ENCODE peak calls at places on chromosome 21, in seven cellular contexts. One of them, this sample, is unnamed.

GRCh38 chr21:36717901-36718465 is 19.1 kb downstream of the SIM2 start:
- DNase-seq in C1 segment of cervical spinal cord: no peak
- DNase-seq in KBM-7: no peak
- DNase-seq in naive thymus-derived CD8-positive, alpha-beta T cell: peak
- DNase-seq in non-pigmented ciliary epithelial cell: no peak
- DNase-seq in A172: no peak
- DNase-seq in anterior cingulate cortex: no peak
- DNase-seq in this sample: no peak

GRCh38 chr21:22343721-22344120 is 1345.5 kb downstream of the NCAM2 start:
- DNase-seq in A172: no peak
- DNase-seq in anterior cingulate cortex: no peak
- DNase-seq in naive thymus-derived CD8-positive, alpha-beta T cell: no peak
- DNase-seq in KBM-7: no peak
- DNase-seq in non-pigmented ciliary epithelial cell: no peak
- DNase-seq in C1 segment of cervical spinal cord: no peak
- DNase-seq in this sample: no peak

GRCh38 chr21:46061950-46062349 is 36.0 kb upstream of the COL6A2 start:
- DNase-seq in naive thymus-derived CD8-positive, alpha-beta T cell: no peak
- DNase-seq in KBM-7: no peak
- DNase-seq in anterior cingulate cortex: no peak
- DNase-seq in non-pigmented ciliary epithelial cell: no peak
- DNase-seq in A172: no peak
- DNase-seq in C1 segment of cervical spinal cord: no peak
- DNase-seq in this sample: no peak

GRCh38 chr21:41369105-41369914 is 7.5 kb downstream of the MX2 start:
- DNase-seq in A172: no peak
- DNase-seq in anterior cingulate cortex: no peak
- DNase-seq in C1 segment of cervical spinal cord: no peak
- DNase-seq in non-pigmented ciliary epithelial cell: no peak
- DNase-seq in naive thymus-derived CD8-positive, alpha-beta T cell: peak
- DNase-seq in KBM-7: peak
- DNase-seq in this sample: no peak

GRCh38 chr21:35204850-35205564 is 155.9 kb upstream of the RUNX1 start:
- DNase-seq in non-pigmented ciliary epithelial cell: no peak
- DNase-seq in anterior cingulate cortex: no peak
- DNase-seq in KBM-7: peak
- DNase-seq in A172: peak
- DNase-seq in naive thymus-derived CD8-positive, alpha-beta T cell: no peak
- DNase-seq in C1 segment of cervical spinal cord: peak
- DNase-seq in this sample: no peak

GRCh38 chr21:37670883-37671282 is 245.4 kb downstream of the KCNJ6 start:
- DNase-seq in non-pigmented ciliary epithelial cell: peak
- DNase-seq in anterior cingulate cortex: no peak
- DNase-seq in naive thymus-derived CD8-positive, alpha-beta T cell: no peak
- DNase-seq in C1 segment of cervical spinal cord: no peak
- DNase-seq in KBM-7: no peak
- DNase-seq in A172: peak
- DNase-seq in this sample: peak

GRCh38 chr21:45317401-45318145 is 29.9 kb upstream of the POFUT2 start:
- DNase-seq in non-pigmented ciliary epithelial cell: no peak
- DNase-seq in A172: peak
- DNase-seq in naive thymus-derived CD8-positive, alpha-beta T cell: peak
- DNase-seq in KBM-7: no peak
- DNase-seq in C1 segment of cervical spinal cord: peak
- DNase-seq in anterior cingulate cortex: no peak
- DNase-seq in this sample: no peak

GRCh38 chr21:44854391-44854663 is 19.2 kb downstream of the PTTG1IP start:
- DNase-seq in KBM-7: no peak
- DNase-seq in A172: no peak
- DNase-seq in C1 segment of cervical spinal cord: no peak
- DNase-seq in anterior cingulate cortex: no peak
- DNase-seq in naive thymus-derived CD8-positive, alpha-beta T cell: no peak
- DNase-seq in non-pigmented ciliary epithelial cell: no peak
- DNase-seq in this sample: no peak

GRCh38 chr21:38712076-38712475 is 93.7 kb upstream of the ETS2 start:
- DNase-seq in naive thymus-derived CD8-positive, alpha-beta T cell: no peak
- DNase-seq in C1 segment of cervical spinal cord: no peak
- DNase-seq in KBM-7: peak
- DNase-seq in non-pigmented ciliary epithelial cell: no peak
- DNase-seq in A172: peak
- DNase-seq in anterior cingulate cortex: no peak
- DNase-seq in this sample: no peak

GRCh38 chr21:27225142-27225541 is 258.3 kb upstream of the ADAMTS5 start:
- DNase-seq in non-pigmented ciliary epithelial cell: no peak
- DNase-seq in naive thymus-derived CD8-positive, alpha-beta T cell: no peak
- DNase-seq in A172: no peak
- DNase-seq in KBM-7: no peak
- DNase-seq in anterior cingulate cortex: no peak
- DNase-seq in C1 segment of cervical spinal cord: no peak
- DNase-seq in this sample: no peak

GRCh38 chr21:21096956-21097355 is 98.7 kb downstream of the NCAM2 start:
- DNase-seq in C1 segment of cervical spinal cord: no peak
- DNase-seq in KBM-7: no peak
- DNase-seq in A172: no peak
- DNase-seq in non-pigmented ciliary epithelial cell: no peak
- DNase-seq in naive thymus-derived CD8-positive, alpha-beta T cell: no peak
- DNase-seq in anterior cingulate cortex: no peak
- DNase-seq in this sample: no peak

GRCh38 chr21:39885119-39885848 is 18.0 kb downstream of the PCP4 start:
- DNase-seq in KBM-7: no peak
- DNase-seq in non-pigmented ciliary epithelial cell: no peak
- DNase-seq in anterior cingulate cortex: no peak
- DNase-seq in naive thymus-derived CD8-positive, alpha-beta T cell: no peak
- DNase-seq in C1 segment of cervical spinal cord: peak
- DNase-seq in A172: no peak
- DNase-seq in this sample: no peak

GRCh38 chr21:35163381-35163780 is 114.3 kb upstream of the RUNX1 start:
- DNase-seq in A172: no peak
- DNase-seq in naive thymus-derived CD8-positive, alpha-beta T cell: no peak
- DNase-seq in non-pigmented ciliary epithelial cell: no peak
- DNase-seq in anterior cingulate cortex: no peak
- DNase-seq in C1 segment of cervical spinal cord: no peak
- DNase-seq in KBM-7: no peak
- DNase-seq in this sample: no peak

GRCh38 chr21:46124083-46124925 is 26.4 kb downstream of the COL6A2 start:
- DNase-seq in A172: no peak
- DNase-seq in non-pigmented ciliary epithelial cell: no peak
- DNase-seq in anterior cingulate cortex: no peak
- DNase-seq in naive thymus-derived CD8-positive, alpha-beta T cell: no peak
- DNase-seq in KBM-7: no peak
- DNase-seq in C1 segment of cervical spinal cord: no peak
- DNase-seq in this sample: no peak

GRCh38 chr21:32826317-32827167 is 55.0 kb upstream of the PAXBP1 start:
- DNase-seq in naive thymus-derived CD8-positive, alpha-beta T cell: no peak
- DNase-seq in anterior cingulate cortex: no peak
- DNase-seq in A172: peak
- DNase-seq in KBM-7: peak
- DNase-seq in non-pigmented ciliary epithelial cell: no peak
- DNase-seq in C1 segment of cervical spinal cord: no peak
- DNase-seq in this sample: peak

GRCh38 chr21:27269646-27270045 is 302.8 kb upstream of the ADAMTS5 start:
- DNase-seq in naive thymus-derived CD8-positive, alpha-beta T cell: no peak
- DNase-seq in C1 segment of cervical spinal cord: no peak
- DNase-seq in KBM-7: no peak
- DNase-seq in A172: peak
- DNase-seq in non-pigmented ciliary epithelial cell: peak
- DNase-seq in anterior cingulate cortex: no peak
- DNase-seq in this sample: no peak

GRCh38 chr21:42571391-42572150 is 57.9 kb downstream of the SLC37A1 start:
- DNase-seq in A172: no peak
- DNase-seq in anterior cingulate cortex: no peak
- DNase-seq in C1 segment of cervical spinal cord: no peak
- DNase-seq in non-pigmented ciliary epithelial cell: no peak
- DNase-seq in naive thymus-derived CD8-positive, alpha-beta T cell: no peak
- DNase-seq in KBM-7: no peak
- DNase-seq in this sample: no peak

GRCh38 chr21:45972716-45973474 is 8.7 kb upstream of the COL6A1 start:
- DNase-seq in C1 segment of cervical spinal cord: no peak
- DNase-seq in naive thymus-derived CD8-positive, alpha-beta T cell: no peak
- DNase-seq in non-pigmented ciliary epithelial cell: peak
- DNase-seq in KBM-7: no peak
- DNase-seq in A172: peak
- DNase-seq in anterior cingulate cortex: no peak
- DNase-seq in this sample: no peak

GRCh38 chr21:35222541-35222941 is 173.4 kb upstream of the RUNX1 start:
- DNase-seq in KBM-7: peak
- DNase-seq in anterior cingulate cortex: no peak
- DNase-seq in C1 segment of cervical spinal cord: no peak
- DNase-seq in non-pigmented ciliary epithelial cell: no peak
- DNase-seq in A172: peak
- DNase-seq in naive thymus-derived CD8-positive, alpha-beta T cell: no peak
- DNase-seq in this sample: no peak

GRCh38 chr21:41169701-41170100 is 1.7 kb downstream of the BACE2 start:
- DNase-seq in non-pigmented ciliary epithelial cell: no peak
- DNase-seq in naive thymus-derived CD8-positive, alpha-beta T cell: no peak
- DNase-seq in C1 segment of cervical spinal cord: no peak
- DNase-seq in anterior cingulate cortex: no peak
- DNase-seq in A172: no peak
- DNase-seq in KBM-7: no peak
- DNase-seq in this sample: peak

GRCh38 chr21:25938673-25939395 is 204.1 kb downstream of the GABPA start:
- DNase-seq in C1 segment of cervical spinal cord: no peak
- DNase-seq in naive thymus-derived CD8-positive, alpha-beta T cell: no peak
- DNase-seq in non-pigmented ciliary epithelial cell: no peak
- DNase-seq in KBM-7: no peak
- DNase-seq in anterior cingulate cortex: no peak
- DNase-seq in A172: no peak
- DNase-seq in this sample: no peak

GRCh38 chr21:38306407-38306806 is 49.6 kb downstream of the KCNJ15 start:
- DNase-seq in anterior cingulate cortex: no peak
- DNase-seq in KBM-7: no peak
- DNase-seq in C1 segment of cervical spinal cord: no peak
- DNase-seq in naive thymus-derived CD8-positive, alpha-beta T cell: no peak
- DNase-seq in non-pigmented ciliary epithelial cell: peak
- DNase-seq in A172: peak
- DNase-seq in this sample: peak

GRCh38 chr21:24225432-24225831 is 1381.8 kb downstream of the MRPL39 start:
- DNase-seq in KBM-7: no peak
- DNase-seq in A172: peak
- DNase-seq in naive thymus-derived CD8-positive, alpha-beta T cell: no peak
- DNase-seq in non-pigmented ciliary epithelial cell: peak
- DNase-seq in anterior cingulate cortex: no peak
- DNase-seq in C1 segment of cervical spinal cord: no peak
- DNase-seq in this sample: no peak